ENCODE peak calls at places on chromosomes 13 and 19, in seven cellular contexts. One of them, this sample, is unnamed.

GRCh38 chr19:5800361-5801270 is 4.3 kb upstream of the NRTN start:
- DNase-seq in fibroblast of villous mesenchyme: no peak
- DNase-seq in A549: no peak
- DNase-seq in nephron progenitor cell: no peak
- DNase-seq in NCI-H1417 treated with DMSO at 0.1 percent for 48 hours: no peak
- DNase-seq in Peyer's patch: no peak
- DNase-seq in NCI-H345: no peak
- DNase-seq in this sample: no peak

GRCh38 chr13:105338044-105338443 is 1197.4 kb downstream of the EFNB2 start:
- DNase-seq in fibroblast of villous mesenchyme: no peak
- DNase-seq in nephron progenitor cell: no peak
- DNase-seq in NCI-H345: no peak
- DNase-seq in Peyer's patch: no peak
- DNase-seq in NCI-H1417 treated with DMSO at 0.1 percent for 48 hours: no peak
- DNase-seq in A549: no peak
- DNase-seq in this sample: no peak

GRCh38 chr13:42967660-42968059 is 24.4 kb downstream of the EPSTI1 start:
- DNase-seq in fibroblast of villous mesenchyme: no peak
- DNase-seq in Peyer's patch: no peak
- DNase-seq in NCI-H345: no peak
- DNase-seq in nephron progenitor cell: no peak
- DNase-seq in A549: peak
- DNase-seq in NCI-H1417 treated with DMSO at 0.1 percent for 48 hours: no peak
- DNase-seq in this sample: no peak

GRCh38 chr19:18833849-18834643 is 2.3 kb downstream of the UPF1 start:
- DNase-seq in fibroblast of villous mesenchyme: no peak
- DNase-seq in Peyer's patch: no peak
- DNase-seq in NCI-H1417 treated with DMSO at 0.1 percent for 48 hours: peak
- DNase-seq in nephron progenitor cell: no peak
- DNase-seq in A549: no peak
- DNase-seq in NCI-H345: peak
- DNase-seq in this sample: peak

GRCh38 chr19:50785329-50785922 is 4.8 kb upstream of the ACP4 start:
- DNase-seq in fibroblast of villous mesenchyme: no peak
- DNase-seq in NCI-H1417 treated with DMSO at 0.1 percent for 48 hours: no peak
- DNase-seq in NCI-H345: no peak
- DNase-seq in A549: no peak
- DNase-seq in Peyer's patch: no peak
- DNase-seq in nephron progenitor cell: no peak
- DNase-seq in this sample: no peak

GRCh38 chr13:105572401-105572800 is 963.1 kb downstream of the EFNB2 start:
- DNase-seq in Peyer's patch: no peak
- DNase-seq in A549: no peak
- DNase-seq in NCI-H1417 treated with DMSO at 0.1 percent for 48 hours: no peak
- DNase-seq in nephron progenitor cell: no peak
- DNase-seq in NCI-H345: no peak
- DNase-seq in fibroblast of villous mesenchyme: no peak
- DNase-seq in this sample: no peak

GRCh38 chr13:36261011-36261410 is 36.6 kb downstream of the CCDC169 start:
- DNase-seq in Peyer's patch: no peak
- DNase-seq in A549: no peak
- DNase-seq in fibroblast of villous mesenchyme: no peak
- DNase-seq in NCI-H1417 treated with DMSO at 0.1 percent for 48 hours: no peak
- DNase-seq in nephron progenitor cell: no peak
- DNase-seq in NCI-H345: no peak
- DNase-seq in this sample: no peak

GRCh38 chr13:26230703-26231102 is 8.6 kb upstream of the RNF6 start:
- DNase-seq in fibroblast of villous mesenchyme: no peak
- DNase-seq in nephron progenitor cell: no peak
- DNase-seq in A549: no peak
- DNase-seq in NCI-H1417 treated with DMSO at 0.1 percent for 48 hours: no peak
- DNase-seq in NCI-H345: no peak
- DNase-seq in Peyer's patch: no peak
- DNase-seq in this sample: no peak

GRCh38 chr13:43348397-43348796 is 325.0 kb downstream of the DNAJC15 start:
- DNase-seq in fibroblast of villous mesenchyme: no peak
- DNase-seq in A549: peak
- DNase-seq in Peyer's patch: no peak
- DNase-seq in NCI-H345: no peak
- DNase-seq in NCI-H1417 treated with DMSO at 0.1 percent for 48 hours: no peak
- DNase-seq in nephron progenitor cell: no peak
- DNase-seq in this sample: peak

GRCh38 chr19:2798733-2799132 is 13.4 kb downstream of the THOP1 start:
- DNase-seq in A549: no peak
- DNase-seq in NCI-H1417 treated with DMSO at 0.1 percent for 48 hours: no peak
- DNase-seq in Peyer's patch: no peak
- DNase-seq in NCI-H345: no peak
- DNase-seq in nephron progenitor cell: no peak
- DNase-seq in fibroblast of villous mesenchyme: no peak
- DNase-seq in this sample: no peak

GRCh38 chr13:73000027-73000674 is 58.7 kb upstream of the KLF5 start:
- DNase-seq in fibroblast of villous mesenchyme: peak
- DNase-seq in NCI-H1417 treated with DMSO at 0.1 percent for 48 hours: no peak
- DNase-seq in nephron progenitor cell: no peak
- DNase-seq in A549: no peak
- DNase-seq in Peyer's patch: no peak
- DNase-seq in NCI-H345: no peak
- DNase-seq in this sample: peak

GRCh38 chr13:111152836-111153235 is 37.7 kb downstream of the ARHGEF7 start:
- DNase-seq in A549: no peak
- DNase-seq in fibroblast of villous mesenchyme: no peak
- DNase-seq in nephron progenitor cell: no peak
- DNase-seq in NCI-H1417 treated with DMSO at 0.1 percent for 48 hours: no peak
- DNase-seq in Peyer's patch: no peak
- DNase-seq in NCI-H345: no peak
- DNase-seq in this sample: no peak

GRCh38 chr19:47272448-47273312 is 2.0 kb upstream of the INAFM1 start:
- DNase-seq in A549: no peak
- DNase-seq in NCI-H345: no peak
- DNase-seq in fibroblast of villous mesenchyme: peak
- DNase-seq in NCI-H1417 treated with DMSO at 0.1 percent for 48 hours: no peak
- DNase-seq in Peyer's patch: peak
- DNase-seq in nephron progenitor cell: no peak
- DNase-seq in this sample: no peak

GRCh38 chr13:107883561-107884175 is 331.7 kb downstream of the LIG4 start:
- DNase-seq in NCI-H345: no peak
- DNase-seq in A549: no peak
- DNase-seq in NCI-H1417 treated with DMSO at 0.1 percent for 48 hours: no peak
- DNase-seq in nephron progenitor cell: no peak
- DNase-seq in fibroblast of villous mesenchyme: peak
- DNase-seq in Peyer's patch: no peak
- DNase-seq in this sample: no peak

GRCh38 chr19:56751078-56751489 is 79.5 kb upstream of the ZNF835 start:
- DNase-seq in A549: no peak
- DNase-seq in fibroblast of villous mesenchyme: no peak
- DNase-seq in Peyer's patch: no peak
- DNase-seq in nephron progenitor cell: no peak
- DNase-seq in NCI-H345: no peak
- DNase-seq in NCI-H1417 treated with DMSO at 0.1 percent for 48 hours: no peak
- DNase-seq in this sample: no peak

GRCh38 chr19:10124429-10124828 is 4.7 kb upstream of the EIF3G start:
- DNase-seq in NCI-H1417 treated with DMSO at 0.1 percent for 48 hours: no peak
- DNase-seq in Peyer's patch: no peak
- DNase-seq in fibroblast of villous mesenchyme: no peak
- DNase-seq in NCI-H345: no peak
- DNase-seq in nephron progenitor cell: no peak
- DNase-seq in A549: no peak
- DNase-seq in this sample: no peak

GRCh38 chr13:73914119-73914518 is 220.1 kb downstream of the KLF12 start:
- DNase-seq in Peyer's patch: no peak
- DNase-seq in NCI-H345: no peak
- DNase-seq in NCI-H1417 treated with DMSO at 0.1 percent for 48 hours: no peak
- DNase-seq in A549: no peak
- DNase-seq in nephron progenitor cell: no peak
- DNase-seq in fibroblast of villous mesenchyme: no peak
- DNase-seq in this sample: no peak

GRCh38 chr13:72808917-72809500 is 27.1 kb downstream of the PIBF1 start:
- DNase-seq in NCI-H1417 treated with DMSO at 0.1 percent for 48 hours: no peak
- DNase-seq in NCI-H345: peak
- DNase-seq in A549: peak
- DNase-seq in fibroblast of villous mesenchyme: peak
- DNase-seq in Peyer's patch: no peak
- DNase-seq in nephron progenitor cell: no peak
- DNase-seq in this sample: peak

GRCh38 chr19:47284324-47284899 is 9.7 kb downstream of the INAFM1 start:
- DNase-seq in NCI-H345: peak
- DNase-seq in fibroblast of villous mesenchyme: peak
- DNase-seq in nephron progenitor cell: peak
- DNase-seq in NCI-H1417 treated with DMSO at 0.1 percent for 48 hours: no peak
- DNase-seq in Peyer's patch: peak
- DNase-seq in A549: peak
- DNase-seq in this sample: peak

GRCh38 chr13:25943666-25944065 is 108.2 kb downstream of the SHISA2 start:
- DNase-seq in NCI-H345: no peak
- DNase-seq in Peyer's patch: no peak
- DNase-seq in A549: no peak
- DNase-seq in NCI-H1417 treated with DMSO at 0.1 percent for 48 hours: no peak
- DNase-seq in nephron progenitor cell: no peak
- DNase-seq in fibroblast of villous mesenchyme: no peak
- DNase-seq in this sample: no peak

GRCh38 chr19:29539131-29539530 is 13.3 kb downstream of the VSTM2B start:
- DNase-seq in NCI-H1417 treated with DMSO at 0.1 percent for 48 hours: no peak
- DNase-seq in A549: no peak
- DNase-seq in NCI-H345: no peak
- DNase-seq in Peyer's patch: no peak
- DNase-seq in nephron progenitor cell: no peak
- DNase-seq in fibroblast of villous mesenchyme: no peak
- DNase-seq in this sample: no peak

GRCh38 chr19:41871573-41872383 is 5.3 kb upstream of the CD79A start:
- DNase-seq in NCI-H1417 treated with DMSO at 0.1 percent for 48 hours: no peak
- DNase-seq in Peyer's patch: peak
- DNase-seq in nephron progenitor cell: no peak
- DNase-seq in NCI-H345: no peak
- DNase-seq in A549: peak
- DNase-seq in fibroblast of villous mesenchyme: no peak
- DNase-seq in this sample: no peak

GRCh38 chr13:50222569-50223332 is 207.5 kb downstream of the KCNRG start:
- DNase-seq in Peyer's patch: peak
- DNase-seq in A549: no peak
- DNase-seq in NCI-H345: no peak
- DNase-seq in NCI-H1417 treated with DMSO at 0.1 percent for 48 hours: peak
- DNase-seq in nephron progenitor cell: no peak
- DNase-seq in fibroblast of villous mesenchyme: peak
- DNase-seq in this sample: no peak

GRCh38 chr13:99984463-99985242 is 3.1 kb downstream of the ZIC2 start:
- DNase-seq in NCI-H1417 treated with DMSO at 0.1 percent for 48 hours: no peak
- DNase-seq in A549: peak
- DNase-seq in nephron progenitor cell: no peak
- DNase-seq in Peyer's patch: no peak
- DNase-seq in fibroblast of villous mesenchyme: no peak
- DNase-seq in NCI-H345: no peak
- DNase-seq in this sample: no peak